ENCODE peak calls at places on chromosomes 16 and 17, in four cellular contexts. E, Z, R and B are unnamed samples.

GRCh38 chr16:58556678-58557077 is 41.4 kb downstream of the SETD6 start:
- DNase-seq in Z (no peak), R (no peak), E (no peak), B (no peak)

GRCh38 chr17:77318491-77319210 is 177.9 kb downstream of the SEC14L1 start:
- DNase-seq in R (peak; percentile 63), Z (peak; percentile 42), E (no peak), B (peak; percentile 42)

GRCh38 chr16:30068750-30069574 is 3.4 kb downstream of the ALDOA start:
- DNase-seq in R (no peak), E (no peak), Z (no peak), B (no peak)

GRCh38 chr17:8162232-8162996 is at the start of gene VAMP2:
- DNase-seq in R (peak; percentile 90), E (peak; percentile 54), Z (peak; percentile 86), B (peak; percentile 79)

GRCh38 chr17:40065041-40065770 is 2.4 kb downstream of the THRA start:
- DNase-seq in E (no peak), R (no peak), Z (no peak), B (no peak)

GRCh38 chr17:56891751-56892150 is 22.1 kb downstream of the TRIM25 start:
- DNase-seq in E (peak; percentile 49), Z (no peak), R (peak; percentile 66), B (no peak)

GRCh38 chr16:76474048-76474447 is 196.8 kb downstream of the CNTNAP4 start:
- DNase-seq in E (no peak), Z (no peak), R (no peak), B (no peak)

GRCh38 chr17:77363821-77364361 is 223.1 kb downstream of the SEC14L1 start:
- DNase-seq in Z (peak; percentile 75), E (peak; percentile 71), R (peak; percentile 60), B (no peak)

GRCh38 chr17:72199256-72199655 is 78.4 kb downstream of the SOX9 start:
- DNase-seq in Z (no peak), R (no peak), E (no peak), B (no peak)

GRCh38 chr17:34504814-34505484 is 74.4 kb upstream of the TMEM132E start:
- DNase-seq in E (no peak), Z (no peak), R (no peak), B (no peak)

GRCh38 chr17:34499576-34499975 is 79.8 kb upstream of the TMEM132E start:
- DNase-seq in E (peak; percentile 21), R (no peak), Z (no peak), B (no peak)

GRCh38 chr17:34502426-34502825 is 77.0 kb upstream of the TMEM132E start:
- DNase-seq in R (no peak), E (no peak), Z (no peak), B (no peak)

GRCh38 chr17:34503804-34504203 is 75.6 kb upstream of the TMEM132E start:
- DNase-seq in Z (no peak), R (peak; percentile 49), E (no peak), B (no peak)
- H3K4me1 ChIP-seq in Z (no peaks in the 10 kb centered on the region), R (no peaks in the 10 kb centered on the region), E (no peaks in the 10 kb centered on the region), B (no peaks in the 10 kb centered on the region)

GRCh38 chr17:49230636-49231562 is at the start of gene PHOSPHO1:
- DNase-seq in Z (peak; percentile 78), E (peak; percentile 97), R (peak; percentile 94), B (peak; percentile 73)
- TF ChIP-seq POLR2A in Z (no peak), E (no peak), R (no peak), B (peak; percentile 66)

GRCh38 chr17:42139093-42139492 is 15.7 kb downstream of the RAB5C start:
- DNase-seq in R (no peak), Z (no peak), E (no peak), B (no peak)
- H3K4me1 ChIP-seq in R (peaks cover 62% of the 10 kb centered on the region), Z (no peaks in the 10 kb centered on the region), E (peaks cover 11% of the 10 kb centered on the region), B (peaks cover 94% of the 10 kb centered on the region)

DNA sequence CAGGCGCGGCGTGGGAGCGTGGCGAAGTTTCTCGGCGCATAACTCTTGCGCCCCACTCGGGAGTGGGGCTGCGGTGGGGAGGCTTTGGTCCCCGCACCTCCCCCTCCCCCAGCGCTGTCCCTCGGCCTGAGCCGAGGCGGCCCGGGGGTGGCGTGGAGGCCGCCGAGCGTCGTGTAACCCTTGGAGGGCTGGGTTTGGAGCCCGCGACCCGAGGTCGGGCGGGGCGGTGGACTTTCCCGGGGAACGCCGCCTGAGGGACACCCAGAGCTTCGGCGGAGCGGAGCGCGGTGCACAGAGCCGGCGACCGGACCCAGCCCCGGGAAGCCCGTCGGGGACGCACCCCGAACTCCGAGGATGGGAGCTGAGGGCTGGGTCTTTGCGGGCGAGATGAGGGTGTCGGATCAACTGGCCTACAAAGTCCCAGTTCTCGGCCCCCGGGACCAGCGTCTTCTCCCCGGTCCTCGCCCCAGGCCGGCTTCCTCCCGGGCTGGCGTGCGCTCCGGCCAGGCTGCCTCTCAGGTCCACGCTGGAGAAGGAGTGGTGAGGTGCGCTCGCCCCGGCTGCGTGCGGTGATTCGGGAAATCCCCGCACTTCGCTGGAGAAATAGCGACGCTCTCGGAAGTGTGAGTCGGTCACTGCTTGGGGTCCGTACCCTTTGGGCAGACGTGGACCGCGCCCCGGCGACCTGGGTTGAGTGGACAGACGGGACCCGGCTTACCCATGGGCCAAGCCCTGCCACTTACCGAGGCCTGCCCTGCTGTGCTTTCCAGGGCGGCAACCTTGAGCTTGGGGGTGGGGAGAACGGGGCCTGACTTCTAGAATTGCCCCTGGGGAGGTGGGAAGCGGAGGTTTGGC is 168.4 kb downstream of the RAB11FIP4 start:
- DNase-seq in E (no peak), Z (peak; percentile 36), R (no peak), B (no peak)
- TF ChIP-seq POLR2A in E (no peak), Z (no peak), R (no peak), B (no peak)

GRCh38 chr17:63474914-63475460 is 1.9 kb upstream of the ACE start:
- DNase-seq in Z (no peak), E (no peak), R (no peak), B (no peak)
- H3K4me1 ChIP-seq in Z (no peaks in the 10 kb centered on the region), E (peaks cover 38% of the 10 kb centered on the region), R (peaks cover 22% of the 10 kb centered on the region), B (peaks cover 15% of the 10 kb centered on the region)

GRCh38 chr16:70803354-70803753 is 2.4 kb upstream of the VAC14 start:
- DNase-seq in R (no peak), Z (no peak), E (no peak), B (no peak)

GRCh38 chr16:70801611-70802010 is 653 bp upstream of the VAC14 start:
- DNase-seq in Z (no peak), E (no peak), R (no peak), B (no peak)

GRCh38 chr16:70800306-70800705 is 652 bp downstream of the VAC14 start:
- DNase-seq in Z (no peak), R (no peak), E (no peak), B (no peak)

GRCh38 chr16:70804153-70804728 is 3.3 kb upstream of the VAC14 start:
- DNase-seq in Z (no peak), E (no peak), R (no peak), B (no peak)

DNA sequence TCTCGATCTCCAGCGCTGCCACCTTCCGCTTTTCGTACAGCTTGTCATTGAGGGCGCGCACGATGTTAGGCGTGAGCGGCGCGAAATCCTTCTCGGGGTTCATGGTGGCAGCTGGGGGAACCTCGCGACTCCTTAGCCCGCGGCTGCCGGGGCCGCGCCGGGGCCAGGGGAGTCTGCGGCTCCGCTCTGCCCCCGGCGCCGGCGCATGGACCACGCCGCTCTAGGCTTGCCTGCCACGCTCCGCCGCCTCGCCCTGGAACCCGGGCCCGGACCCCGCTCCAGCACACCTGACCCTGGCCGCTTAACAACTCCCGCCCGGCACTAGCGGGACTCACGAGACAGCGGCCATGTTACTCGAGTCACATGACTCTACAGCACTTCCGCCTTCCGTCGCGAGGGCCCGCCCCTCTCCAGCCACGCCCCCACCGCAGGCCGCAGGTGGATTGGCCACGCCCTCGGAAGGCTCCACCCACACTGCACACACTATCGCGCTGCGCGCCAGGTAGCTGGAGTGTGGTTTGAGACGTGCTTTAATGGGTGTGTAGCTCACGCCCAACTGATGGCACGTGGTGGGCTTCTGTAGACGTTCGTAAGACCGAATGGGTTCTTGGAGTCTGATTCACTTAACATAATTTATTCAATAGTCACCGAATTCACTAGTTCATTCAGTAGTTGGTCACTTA is at the start of gene VAC14:
- DNase-seq in Z (peak; percentile 86), E (peak; percentile 98), R (peak; percentile 98), B (peak; percentile 84)
- TF ChIP-seq POLR2A in Z (no peak), E (peak; percentile 87), R (peak; percentile 38), B (peak; percentile 61)